ENCODE peak calls at places on chromosomes 1 and 21, in six cellular contexts. E is uterus, Z is adrenal gland, Y is A549, O is Panc1, D is left lung. Q is an unnamed sample.

GRCh38 chr1:16677552-16678423 is 11.0 kb upstream of the RNU1-3 start:
- DNase-seq in E (peak; percentile 29), Z (peak; percentile 20), Y (peak; percentile 82), O (peak; percentile 95), D (peak; percentile 60), Q (peak; percentile 83)

GRCh38 chr1:208616776-208617175 is 372.6 kb upstream of the PLXNA2 start:
- DNase-seq in E (no peak), Z (no peak), Y (no peak), O (no peak), D (no peak), Q (no peak)

GRCh38 chr1:14961661-14962267 is 191.8 kb upstream of the TMEM51 start:
- DNase-seq in E (no peak), Z (no peak), Y (no peak), O (no peak), D (no peak), Q (no peak)

GRCh38 chr1:22778842-22779520 is 68.3 kb downstream of the EPHB2 start:
- DNase-seq in E (no peak), Z (no peak), Y (no peak), O (no peak), D (no peak), Q (peak; percentile 77)

GRCh38 chr1:15618685-15619525 is 1.6 kb downstream of the DDI2 start:
- DNase-seq in E (no peak), Z (no peak), Y (peak; percentile 44), O (no peak), D (no peak), Q (no peak)

GRCh38 chr1:2981388-2981787 is 39.9 kb upstream of the ACTRT2 start:
- DNase-seq in E (no peak), Z (no peak), Y (no peak), O (no peak), D (no peak), Q (no peak)

GRCh38 chr21:46151989-46152938 is 3.1 kb downstream of the FTCD start:
- DNase-seq in E (peak; percentile 14), Z (peak; percentile 15), Y (no peak), O (no peak), D (peak; percentile 58), Q (peak; percentile 4)

GRCh38 chr1:2061065-2061778 is 11.0 kb downstream of the PRKCZ start:
- DNase-seq in E (no peak), Z (no peak), Y (peak; percentile 17), O (no peak), D (peak; percentile 89), Q (no peak)

GRCh38 chr1:54199151-54199764 is 572 bp downstream of the CYB5RL start:
- DNase-seq in E (no peak), Z (no peak), Y (no peak), O (no peak), D (no peak), Q (no peak)

GRCh38 chr21:35989185-35989735 is 71.1 kb downstream of the SETD4 start:
- DNase-seq in E (no peak), Z (no peak), Y (no peak), O (no peak), D (no peak), Q (no peak)

GRCh38 chr1:115069186-115069585 is 20.1 kb downstream of the TSPAN2 start:
- DNase-seq in E (peak; percentile 51), Z (no peak), Y (no peak), O (no peak), D (no peak), Q (peak; percentile 39)

GRCh38 chr1:25505706-25506385 is 37.6 kb upstream of the LDLRAP1 start:
- DNase-seq in E (no peak), Z (no peak), Y (no peak), O (no peak), D (no peak), Q (no peak)

GRCh38 chr1:117572546-117572945 is 33.3 kb upstream of the TENT5C start:
- DNase-seq in E (peak; percentile 5), Z (no peak), Y (no peak), O (no peak), D (no peak), Q (no peak)

GRCh38 chr1:107454786-107455185 is 313.9 kb downstream of the NTNG1 start:
- DNase-seq in E (no peak), Z (no peak), Y (no peak), O (no peak), D (no peak), Q (no peak)

GRCh38 chr1:234722904-234723588 is 113.1 kb upstream of the IRF2BP2 start:
- DNase-seq in E (peak; percentile 89), Z (peak; percentile 77), Y (peak; percentile 65), O (no peak), D (no peak), Q (peak; percentile 41)

GRCh38 chr21:38196033-38196432 is 60.8 kb upstream of the KCNJ15 start:
- DNase-seq in E (no peak), Z (no peak), Y (no peak), O (no peak), D (no peak), Q (no peak)

GRCh38 chr1:9881838-9882249 is 28.2 kb downstream of the CTNNBIP1 start:
- DNase-seq in E (no peak), Z (no peak), Y (no peak), O (no peak), D (peak; percentile 31), Q (peak; percentile 47)

GRCh38 chr1:42957229-42957879 is 1.3 kb downstream of the SLC2A1 start:
- DNase-seq in E (no peak), Z (no peak), Y (no peak), O (no peak), D (no peak), Q (peak; percentile 44)

GRCh38 chr21:32994305-32994704 is 31.4 kb upstream of the OLIG2 start:
- DNase-seq in E (no peak), Z (no peak), Y (no peak), O (no peak), D (no peak), Q (no peak)

GRCh38 chr1:2258996-2259395 is 30.9 kb downstream of the SKI start:
- DNase-seq in E (no peak), Z (no peak), Y (no peak), O (no peak), D (peak; percentile 35), Q (no peak)

GRCh38 chr1:65431111-65431705 is 10.7 kb downstream of the LEPR start:
- DNase-seq in E (no peak), Z (no peak), Y (peak; percentile 38), O (no peak), D (no peak), Q (no peak)

DNA sequence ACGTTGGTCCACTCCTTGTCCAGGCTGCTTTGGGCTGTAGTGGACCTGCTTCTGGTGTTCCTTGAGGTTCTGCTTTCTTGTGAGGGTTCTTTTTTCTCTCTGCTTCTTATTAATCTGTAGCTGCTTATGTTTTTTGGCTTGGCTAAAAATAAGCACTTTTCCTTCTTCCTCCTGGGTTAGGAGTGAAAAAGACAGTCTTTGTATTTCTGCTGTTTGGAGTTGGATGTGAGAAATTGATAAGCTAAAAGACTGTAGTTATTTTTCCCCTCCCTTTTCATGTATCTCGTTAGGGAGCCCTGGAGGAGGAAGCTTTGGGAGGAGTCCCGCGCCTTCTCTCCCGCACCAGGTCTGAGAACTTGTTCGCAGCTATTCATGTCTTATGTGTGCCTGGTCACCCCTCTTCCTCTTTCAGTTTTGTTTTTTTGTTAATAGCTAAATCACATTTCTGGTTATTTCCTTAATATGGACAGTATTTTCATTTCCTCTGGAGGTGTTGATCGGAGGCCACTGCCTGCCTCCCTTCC is 79.0 kb downstream of the GALNT2 start:
- DNase-seq in E (no peak), Z (no peak), Y (no peak), O (no peak), D (no peak), Q (no peak)
- H3K4me1 ChIP-seq in E (peaks cover 10% of the 10 kb centered on the region), Z (peaks cover 14% of the 10 kb centered on the region), Y (peaks cover 4% of the 10 kb centered on the region), O (no peaks in the 10 kb centered on the region), D (peaks cover 80% of the 10 kb centered on the region), Q (peaks cover 28% of the 10 kb centered on the region)

DNA sequence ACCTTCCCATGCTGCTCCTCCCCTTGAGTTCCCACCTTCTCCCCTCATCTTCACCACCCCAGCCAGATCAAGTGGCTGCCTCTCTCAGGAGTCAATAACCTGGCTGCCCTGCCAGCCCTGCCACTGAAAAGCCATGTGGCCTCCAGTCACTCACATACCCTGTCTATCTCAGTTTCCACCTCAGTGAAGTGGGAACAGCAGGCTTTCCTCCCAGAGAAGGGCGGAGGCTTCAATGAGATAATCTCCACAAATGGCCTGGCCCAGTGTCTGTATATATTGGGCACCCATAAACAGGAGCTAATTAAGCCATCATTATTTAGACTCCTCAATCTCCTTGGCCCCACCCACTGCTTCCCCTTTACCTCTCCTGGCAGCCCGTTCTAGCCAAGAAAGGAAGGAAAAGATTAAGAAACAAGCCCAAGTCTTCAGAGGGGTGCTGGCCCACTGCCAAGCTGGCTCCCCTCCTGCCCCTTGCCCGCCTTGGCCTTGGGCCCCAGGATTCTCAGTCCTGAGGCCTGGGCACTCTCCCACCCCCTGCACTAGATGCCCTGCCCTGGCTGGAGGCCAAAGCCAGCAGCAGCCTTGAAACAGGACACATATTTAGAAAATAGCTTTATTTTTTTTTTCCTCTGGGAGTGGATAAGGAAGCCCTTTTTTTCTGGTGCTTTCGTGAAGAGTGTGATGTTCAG is 16.0 kb upstream of the EPB41 start:
- DNase-seq in E (peak; percentile 42), Z (peak; percentile 79), Y (no peak), O (no peak), D (no peak), Q (no peak)
- H3K4me1 ChIP-seq in E (no peaks in the 10 kb centered on the region), Z (peaks cover 15% of the 10 kb centered on the region), Y (no peaks in the 10 kb centered on the region), O (no peaks in the 10 kb centered on the region), D (peaks cover 23% of the 10 kb centered on the region), Q (peaks cover 6% of the 10 kb centered on the region)

DNA sequence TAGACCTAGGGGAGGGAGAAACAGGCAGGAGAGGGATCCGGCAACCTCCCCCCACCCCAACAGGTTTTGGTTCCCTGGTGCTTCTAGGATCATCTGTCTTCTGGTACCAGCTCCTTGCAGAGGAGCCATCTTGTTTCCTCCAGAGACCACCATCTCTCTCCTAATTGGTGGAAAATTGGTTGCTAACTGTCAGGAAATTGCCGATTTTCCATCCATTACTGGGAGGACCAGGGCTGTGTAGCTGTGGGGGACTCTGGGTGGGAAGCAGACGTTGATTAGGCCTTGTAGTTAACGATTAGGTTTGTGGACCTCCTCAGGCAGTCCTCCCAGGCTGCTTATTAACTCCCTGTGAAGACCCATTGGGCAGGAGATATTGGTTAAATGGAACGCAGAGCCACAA is 61.0 kb upstream of the TRABD2B start:
- DNase-seq in E (no peak), Z (no peak), Y (no peak), O (no peak), D (no peak), Q (no peak)
- H3K4me1 ChIP-seq in E (no peaks in the 10 kb centered on the region), Z (no peaks in the 10 kb centered on the region), Y (no peaks in the 10 kb centered on the region), O (no peaks in the 10 kb centered on the region), D (no peaks in the 10 kb centered on the region), Q (peaks cover under 1% of the 10 kb centered on the region)

GRCh38 chr1:228477263-228477662 is 9.9 kb upstream of the RNF187 start:
- DNase-seq in E (no peak), Z (no peak), Y (no peak), O (no peak), D (no peak), Q (no peak)

GRCh38 chr1:228483789-228484188 is 3.4 kb upstream of the RNF187 start:
- DNase-seq in E (no peak), Z (no peak), Y (no peak), O (no peak), D (no peak), Q (no peak)

GRCh38 chr1:228478912-228479665 is 8.1 kb upstream of the RNF187 start:
- DNase-seq in E (no peak), Z (no peak), Y (no peak), O (no peak), D (peak; percentile 37), Q (peak; percentile 35)

GRCh38 chr1:228474507-228474906 is 12.7 kb upstream of the RNF187 start:
- DNase-seq in E (no peak), Z (no peak), Y (no peak), O (no peak), D (no peak), Q (no peak)

DNA sequence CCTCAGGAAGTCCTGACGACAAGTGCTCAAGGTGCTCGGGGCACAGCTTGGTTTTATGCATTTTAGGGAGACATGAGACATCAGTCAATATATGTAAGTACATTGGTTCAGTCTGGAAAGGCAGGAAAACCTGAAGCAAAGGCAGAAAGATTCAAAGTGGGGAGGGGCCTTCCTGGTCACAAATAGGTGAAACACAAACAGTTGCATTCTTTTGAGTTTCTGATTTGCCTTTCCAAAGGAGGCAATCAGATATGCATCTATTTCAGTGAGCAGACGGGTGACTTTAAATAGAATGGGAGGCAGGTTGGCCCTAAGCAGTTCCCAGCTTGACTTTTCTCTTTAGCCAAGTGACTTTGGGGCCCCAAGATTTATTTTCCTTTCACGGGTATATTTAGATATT is 8.9 kb upstream of the RNF187 start:
- DNase-seq in E (no peak), Z (no peak), Y (no peak), O (no peak), D (no peak), Q (no peak)
- H3K4me1 ChIP-seq in E (no peaks in the 10 kb centered on the region), Z (no peaks in the 10 kb centered on the region), Y (no peaks in the 10 kb centered on the region), O (no peaks in the 10 kb centered on the region), D (peaks cover 7% of the 10 kb centered on the region), Q (peaks cover 5% of the 10 kb centered on the region)

Q was measured in SJCRH30.